ENCODE peak calls at places on chromosome 1, in nine cellular contexts. H is Calu3; S is stimulated activated CD4-positive, alpha-beta T cell treated with anti-CD3 and anti-CD28 coated beads, Interleukin-1b, Interleukin-23, amount 100 ng/mL, for 24 hours; M is HuH-7.5; J is endothelial cell; E is substantia nigra; Y is T follicular helper cell; R is GM03348; F is mesendoderm. T is an unnamed sample.

GRCh38 chr1:192418886-192419285 is 102.1 kb downstream of the RGS21 start:
- DNase-seq in Y (no peak), S (no peak), R (no peak), H (no peak), M (no peak), F (no peak), J (no peak), E (no peak), T (no peak)

GRCh38 chr1:65344171-65344570 is 34.8 kb downstream of the DNAJC6 start:
- DNase-seq in E (no peak), Y (no peak), H (no peak), S (no peak), F (no peak), R (no peak), M (no peak), J (no peak), T (no peak)

GRCh38 chr1:171110485-171111340 is 20.0 kb downstream of the FMO3 start:
- DNase-seq in J (no peak), F (no peak), S (no peak), E (no peak), R (peak), H (no peak), M (no peak), Y (no peak), T (no peak)

GRCh38 chr1:154779563-154780189 is 90.4 kb downstream of the KCNN3 start:
- DNase-seq in F (no peak), H (no peak), Y (no peak), R (no peak), J (no peak), M (no peak), E (no peak), S (no peak), T (no peak)

GRCh38 chr1:94734963-94735899 is 84.9 kb upstream of the SLC44A3 start:
- DNase-seq in Y (no peak), E (no peak), M (no peak), F (peak), S (no peak), H (no peak), R (peak), J (no peak), T (no peak)

GRCh38 chr1:106022312-106022902 is 1034.1 kb upstream of the PRMT6 start:
- DNase-seq in F (peak), Y (no peak), E (no peak), J (no peak), M (no peak), H (no peak), R (peak), S (no peak), T (peak)

GRCh38 chr1:163609858-163610257 is 288.1 kb downstream of the NUF2 start:
- DNase-seq in M (no peak), E (no peak), Y (no peak), S (no peak), J (no peak), H (no peak), R (no peak), F (no peak), T (no peak)

GRCh38 chr1:8969937-8970336 is 24.3 kb downstream of the CA6 start:
- DNase-seq in Y (no peak), J (no peak), F (no peak), R (no peak), S (no peak), M (no peak), E (no peak), H (no peak), T (no peak)

GRCh38 chr1:51736702-51737101 is 119.8 kb downstream of the OSBPL9 start:
- DNase-seq in F (no peak), S (no peak), Y (no peak), R (peak), M (no peak), H (peak), E (no peak), J (no peak), T (no peak)

GRCh38 chr1:43766818-43767525 is 59.6 kb downstream of the ST3GAL3 start:
- DNase-seq in R (no peak), F (peak), M (no peak), Y (no peak), S (no peak), J (no peak), H (no peak), E (no peak), T (no peak)

T was measured in GM20000.